ENCODE peak calls at places on chromosomes 1 and 21, in five cellular contexts. O is K562, N is A549, Y is H1, C is HepG2. F is an unnamed sample.

GRCh38 chr1:40078512-40079333 is 18.3 kb downstream of the PPT1 start:
- DNase-seq in O (peak), N (peak), Y (peak), C (peak), F (no peak)

GRCh38 chr1:20590313-20590777 is 1.4 kb downstream of the CDA start:
- DNase-seq in O (no peak), N (no peak), Y (no peak), C (peak), F (no peak)

GRCh38 chr1:235714205-235714897 is 64.8 kb upstream of the GNG4 start:
- DNase-seq in O (no peak), N (no peak), Y (no peak), C (no peak), F (no peak)

GRCh38 chr1:245411245-245411644 is 256.5 kb downstream of the KIF26B start:
- DNase-seq in O (no peak), N (no peak), Y (no peak), C (no peak), F (no peak)

GRCh38 chr1:90534116-90534515 is 183.0 kb downstream of the BARHL2 start:
- DNase-seq in O (no peak), N (no peak), Y (no peak), C (no peak), F (no peak)

GRCh38 chr1:44407430-44408180 is 2.5 kb downstream of the RNF220 start:
- DNase-seq in O (no peak), N (no peak), Y (peak), C (no peak), F (no peak)

GRCh38 chr1:18812540-18812939 is 46.9 kb downstream of the TAS1R2 start:
- DNase-seq in O (no peak), N (no peak), Y (no peak), C (no peak), F (no peak)

GRCh38 chr1:101237229-101237837 is 514 bp downstream of the S1PR1 start:
- DNase-seq in O (no peak), N (no peak), Y (no peak), C (no peak), F (peak)

GRCh38 chr1:60589046-60589748 is 493.2 kb upstream of the NFIA start:
- DNase-seq in O (no peak), N (no peak), Y (no peak), C (no peak), F (no peak)

GRCh38 chr1:223771814-223772770 is 59.8 kb downstream of the CAPN2 start:
- DNase-seq in O (peak), N (peak), Y (peak), C (no peak), F (no peak)

GRCh38 chr21:17775431-17776126 is 43.6 kb downstream of the C21orf91 start:
- DNase-seq in O (no peak), N (no peak), Y (no peak), C (peak), F (peak)

GRCh38 chr1:220485131-220485530 is 42.8 kb upstream of the MARK1 start:
- DNase-seq in O (no peak), N (no peak), Y (no peak), C (no peak), F (no peak)

GRCh38 chr1:107139833-107140702 is 771 bp upstream of the NTNG1 start:
- DNase-seq in O (no peak), N (no peak), Y (peak), C (no peak), F (no peak)

GRCh38 chr1:8963940-8964339 is 18.3 kb downstream of the CA6 start:
- DNase-seq in O (no peak), N (no peak), Y (no peak), C (no peak), F (no peak)

GRCh38 chr21:36966846-36967657 is 583 bp upstream of the HLCS start:
- DNase-seq in O (no peak), N (no peak), Y (peak), C (no peak), F (no peak)
- TF ChIP-seq KDM1A in O (no peak), N (no peak), Y (no peak), C (no peak), F (no peak)

DNA sequence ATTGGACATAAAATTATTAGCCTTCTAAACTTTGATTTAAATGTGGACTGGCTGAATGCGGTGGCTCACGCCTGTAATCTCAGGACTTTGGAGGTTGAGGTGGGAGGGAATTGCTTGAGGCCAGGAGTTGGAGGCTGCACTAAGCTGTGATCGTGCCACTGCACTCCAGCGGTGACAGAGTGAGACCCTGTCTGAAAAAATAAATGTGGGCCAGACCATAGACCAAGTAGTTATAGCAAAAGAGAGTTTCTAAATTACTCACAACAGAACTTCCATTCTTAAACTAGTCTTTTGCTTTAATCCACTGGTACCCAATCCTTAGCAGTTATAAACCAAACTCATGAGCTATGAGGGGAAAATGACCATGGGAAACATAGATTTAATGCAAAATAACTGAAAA is 35.2 kb downstream of the RAP1A start:
- DNase-seq in O (no peak), N (no peak), Y (no peak), C (no peak), F (peak)
- TF ChIP-seq KDM1A in O (no peak), N (no peak), Y (no peak), C (no peak), F (no peak)

DNA sequence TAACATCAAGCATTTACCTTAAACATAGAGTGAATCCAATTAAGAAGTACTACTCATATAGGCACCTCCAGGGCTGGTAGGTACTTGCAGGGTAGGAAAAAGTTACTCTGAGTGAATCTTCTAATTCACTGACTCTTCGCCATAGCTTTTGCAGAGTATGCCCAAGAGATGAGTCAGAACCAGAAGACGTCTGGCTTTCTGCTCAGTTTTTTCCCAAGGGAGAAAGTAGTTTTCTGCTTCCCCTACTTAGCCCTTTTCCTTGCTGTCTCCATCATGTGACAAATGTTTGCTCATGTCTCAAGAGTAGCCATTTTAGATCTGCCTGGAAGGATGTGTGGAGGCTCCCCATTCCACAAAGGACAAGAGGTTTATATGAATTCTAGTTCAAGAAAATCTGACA is 98.7 kb downstream of the ASH1L start:
- DNase-seq in O (no peak), N (no peak), Y (no peak), C (no peak), F (peak)
- TF ChIP-seq KDM1A in O (no peak), N (no peak), Y (no peak), C (no peak), F (no peak)

GRCh38 chr21:45109831-45110492 is 35.6 kb downstream of the ADARB1 start:
- DNase-seq in O (no peak), N (no peak), Y (no peak), C (no peak), F (peak)
- TF ChIP-seq KDM1A in O (no peak), N (no peak), Y (no peak), C (no peak), F (no peak)

GRCh38 chr1:175132456-175132855 is 60.1 kb downstream of the KIAA0040 start:
- DNase-seq in O (no peak), N (no peak), Y (no peak), C (no peak), F (no peak)
- TF ChIP-seq KDM1A in O (no peak), N (no peak), Y (no peak), C (no peak), F (no peak)

GRCh38 chr1:64136749-64137568 is 66.5 kb upstream of the UBE2U start:
- DNase-seq in O (peak), N (peak), Y (peak), C (peak), F (peak)
- TF ChIP-seq KDM1A in O (no peak), N (no peak), Y (no peak), C (no peak), F (no peak)

DNA sequence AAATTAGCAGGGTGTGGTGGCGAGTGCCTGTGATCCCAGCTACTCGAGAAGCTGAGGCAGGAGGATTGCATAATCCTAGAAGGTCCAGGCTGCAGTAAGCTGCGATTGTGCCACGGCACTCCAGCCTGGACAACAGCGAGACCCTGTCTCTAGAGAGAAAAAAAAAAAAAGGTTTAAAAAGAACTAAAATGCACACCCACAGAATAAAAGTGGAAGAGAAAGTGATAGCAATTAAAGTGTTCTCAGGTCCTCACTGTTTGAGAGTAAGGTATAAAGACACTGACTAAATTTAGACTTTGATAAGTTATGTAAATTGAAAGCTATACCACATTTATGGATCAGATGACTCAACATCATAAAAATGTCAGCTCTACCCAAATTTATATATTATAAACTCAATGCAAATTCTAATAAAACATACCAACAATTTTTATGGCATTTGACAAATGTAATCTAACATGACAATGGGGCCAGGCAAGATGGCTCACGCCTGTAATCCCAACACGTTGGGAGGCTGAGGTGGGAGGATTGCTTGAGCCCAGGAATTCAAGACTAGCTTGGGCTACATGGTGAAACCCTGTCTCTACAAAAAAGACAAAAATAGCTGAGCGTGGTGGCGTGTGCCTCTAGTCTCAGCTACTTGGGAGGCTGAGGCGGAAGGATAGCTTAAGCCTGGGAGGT is 11.8 kb downstream of the ZBTB17 start:
- DNase-seq in O (no peak), N (no peak), Y (no peak), C (no peak), F (no peak)
- TF ChIP-seq KDM1A in O (no peak), N (no peak), Y (no peak), C (no peak), F (no peak)

GRCh38 chr1:1046767-1047166 is 26.8 kb downstream of the AGRN start:
- DNase-seq in O (no peak), N (no peak), Y (no peak), C (no peak), F (no peak)
- TF ChIP-seq KDM1A in O (no peak), N (no peak), Y (no peak), C (no peak), F (no peak)